ENCODE peak calls at places on chromosomes 11 and 22, in ten cellular contexts. Y, B, F, J, O, I, C, T, Q and P are unnamed samples.

GRCh38 chr11:13358871-13359270 is 81.3 kb downstream of the BMAL1 start:
- DNase-seq in Q (no peak), I (no peak), F (peak), C (no peak), Y (no peak), T (no peak), J (no peak), O (no peak), B (peak), P (no peak)

GRCh38 chr11:73177380-73178091 is 35.4 kb upstream of the FCHSD2 start:
- DNase-seq in Y (peak), T (no peak), J (peak), O (no peak), I (peak), C (peak), B (no peak), Q (peak), F (no peak), P (no peak)

GRCh38 chr11:19714093-19714386 is 1.4 kb downstream of the NAV2 start:
- DNase-seq in B (no peak), T (no peak), Q (no peak), F (peak), I (no peak), J (no peak), Y (no peak), O (no peak), C (no peak), P (no peak)

GRCh38 chr11:118740892-118741291 is 50.1 kb downstream of the DDX6 start:
- DNase-seq in J (no peak), C (no peak), F (no peak), Q (no peak), T (no peak), I (no peak), Y (no peak), B (no peak), O (no peak), P (no peak)

GRCh38 chr11:130211781-130212401 is 52.3 kb downstream of the ST14 start:
- DNase-seq in Q (peak), F (no peak), J (peak), B (no peak), T (no peak), I (no peak), O (peak), C (no peak), Y (peak), P (no peak)

GRCh38 chr11:22347857-22348496 is 9.8 kb downstream of the SLC17A6 start:
- DNase-seq in B (no peak), Q (no peak), F (no peak), T (no peak), J (no peak), Y (no peak), I (no peak), C (no peak), O (no peak), P (no peak)

GRCh38 chr11:85803920-85804319 is 7.0 kb downstream of the SYTL2 start:
- DNase-seq in I (no peak), O (no peak), Y (no peak), F (no peak), Q (no peak), C (no peak), J (no peak), B (no peak), T (no peak), P (no peak)

GRCh38 chr22:22235564-22235963 is 9.0 kb upstream of the VPREB1 start:
- DNase-seq in Q (no peak), I (no peak), J (no peak), O (peak), T (no peak), Y (peak), C (no peak), F (no peak), B (peak), P (no peak)

GRCh38 chr11:69136471-69136870 is 19.3 kb upstream of the SMIM38 start:
- DNase-seq in T (no peak), Q (peak), F (no peak), I (no peak), J (peak), B (no peak), Y (no peak), C (no peak), O (no peak), P (no peak)

GRCh38 chr11:126637800-126638175 is 282.3 kb downstream of the ST3GAL4 start:
- DNase-seq in O (no peak), Y (no peak), T (no peak), F (peak), C (no peak), J (no peak), B (peak), Q (no peak), I (no peak), P (no peak)

GRCh38 chr11:15704064-15704463 is 589.3 kb downstream of the INSC start:
- DNase-seq in T (no peak), C (no peak), O (peak), B (no peak), Q (no peak), J (no peak), F (no peak), I (no peak), Y (peak), P (no peak)

GRCh38 chr22:24926849-24927579 is 19.5 kb downstream of the LHFPL7 start:
- DNase-seq in J (no peak), C (no peak), Y (no peak), B (peak), O (no peak), I (no peak), F (no peak), Q (no peak), T (no peak), P (peak)

GRCh38 chr11:60867871-60868681 is 734 bp downstream of the ZP1 start:
- DNase-seq in O (no peak), C (no peak), Q (no peak), F (no peak), B (no peak), J (no peak), T (no peak), Y (no peak), I (no peak), P (no peak)

GRCh38 chr22:44574581-44575343 is 76.7 kb upstream of the RTL6 start:
- DNase-seq in B (no peak), F (no peak), Q (peak), T (no peak), I (peak), C (no peak), J (peak), O (peak), Y (peak), P (no peak)

GRCh38 chr11:70326843-70327242 is 56.4 kb downstream of the PPFIA1 start:
- DNase-seq in F (no peak), T (no peak), I (no peak), B (no peak), Y (no peak), J (no peak), C (no peak), Q (no peak), O (no peak), P (no peak)

DNA sequence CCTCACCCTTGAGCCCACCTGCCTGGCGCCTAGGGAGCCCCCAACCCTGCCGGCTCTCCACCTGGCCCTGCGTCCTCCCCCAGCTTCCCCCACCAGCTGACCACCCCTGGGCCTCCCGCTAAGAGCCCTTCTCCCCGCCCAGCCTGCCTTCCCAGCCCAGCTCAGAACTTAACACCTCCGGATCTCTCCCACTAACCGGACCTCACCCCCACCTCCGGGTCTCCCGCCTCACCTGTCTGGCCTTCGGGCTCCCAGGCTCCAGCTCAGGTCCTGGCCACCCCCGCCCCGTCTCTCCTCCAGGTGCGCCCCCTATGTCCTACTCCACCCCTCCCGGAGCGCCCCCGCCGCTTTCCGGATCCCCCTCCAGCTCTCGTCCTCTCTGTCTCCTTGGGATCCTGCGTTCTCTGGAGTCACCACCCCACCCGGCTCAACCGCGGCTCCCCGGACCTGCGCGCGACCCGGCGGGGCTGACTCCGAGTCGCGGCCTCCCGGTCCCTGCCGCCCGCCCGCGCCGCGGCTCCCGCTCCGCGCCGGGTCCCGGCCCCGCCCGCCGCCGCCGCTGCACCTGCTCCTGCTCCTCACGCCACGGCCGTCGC is at the start of gene KCNJ11:
- DNase-seq in T (no peak), J (no peak), O (peak), Q (no peak), I (no peak), C (no peak), Y (peak), F (no peak), B (no peak), P (no peak)
- TF ChIP-seq CTCF in T (no peak), J (no peak), O (no peak), Q (no peak), I (no peak), C (no peak), Y (no peak), F (no peak), B (no peak), P (no peak)

DNA sequence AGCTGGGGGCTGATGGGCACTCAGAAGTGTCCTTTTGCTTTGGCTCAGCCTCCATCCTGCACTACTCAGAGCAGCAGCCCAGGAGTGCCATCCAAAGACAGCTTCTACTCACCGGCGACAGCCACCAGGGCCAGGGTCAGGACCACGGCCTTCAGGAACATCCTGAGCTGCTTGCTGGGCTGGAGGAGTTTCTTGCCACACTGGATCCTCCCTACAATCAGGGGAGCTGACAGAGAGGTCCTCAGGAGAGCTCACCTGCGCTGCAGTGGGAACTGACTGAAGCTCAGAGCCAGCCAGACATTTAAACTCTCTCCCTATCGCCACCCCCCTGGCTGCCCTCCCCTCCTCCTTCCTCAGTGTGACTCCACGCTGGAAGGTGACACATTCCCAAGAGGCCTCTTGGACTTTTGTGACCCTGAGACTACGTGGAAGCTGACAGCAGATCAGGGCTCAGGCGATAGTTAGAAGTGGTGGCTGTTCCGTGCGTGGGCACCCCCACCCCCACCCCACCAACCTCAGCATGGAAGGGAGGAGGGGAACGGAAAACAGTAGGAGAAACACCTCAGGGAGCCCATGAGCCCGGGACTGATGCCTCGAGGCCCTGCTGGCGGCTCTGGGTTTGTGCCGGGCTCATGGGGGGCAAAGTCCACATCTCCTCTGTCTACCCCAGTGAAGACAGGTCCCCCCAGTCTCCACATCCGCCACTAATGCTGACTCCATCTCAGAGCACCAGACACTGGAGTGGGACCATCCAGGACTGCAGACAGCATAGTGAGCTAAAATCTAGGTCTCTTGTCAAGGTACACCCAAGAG is at the start of gene APOA4:
- DNase-seq in Y (no peak), F (no peak), I (no peak), J (no peak), T (no peak), C (no peak), Q (no peak), O (no peak), B (no peak), P (no peak)
- H3K27ac ChIP-seq in Y (no peak), F (no peak), I (no peak), J (no peak), T (no peak), C (no peak), Q (no peak), O (no peak), B (no peak), P (no peak)

GRCh38 chr22:50622723-50623327 is 5.1 kb downstream of the ARSA start:
- DNase-seq in B (no peak), T (peak), O (peak), Q (no peak), J (no peak), I (no peak), Y (peak), C (no peak), F (no peak), P (no peak)

GRCh38 chr22:50621491-50621880 is 6.5 kb downstream of the ARSA start:
- DNase-seq in F (no peak), I (no peak), C (no peak), Q (peak), Y (no peak), B (no peak), O (no peak), J (peak), T (no peak), P (no peak)

GRCh38 chr22:50620861-50621490 is 7.0 kb downstream of the ARSA start:
- DNase-seq in I (no peak), J (no peak), Y (peak), F (no peak), C (peak), B (no peak), O (no peak), Q (peak), T (no peak), P (no peak)

GRCh38 chr22:50624347-50625130 is 3.4 kb downstream of the ARSA start:
- DNase-seq in Y (no peak), B (no peak), T (no peak), J (no peak), I (no peak), O (no peak), F (no peak), Q (no peak), C (no peak), P (no peak)

GRCh38 chr22:50621948-50622722 is 5.8 kb downstream of the ARSA start:
- DNase-seq in J (peak), O (peak), F (no peak), C (no peak), T (no peak), B (no peak), Y (peak), Q (peak), I (no peak), P (no peak)
- TF ChIP-seq CTCF in J (no peak), O (peak), F (peak), C (no peak), T (peak), B (peak), Y (no peak), Q (no peak), I (no peak), P (peak)

GRCh38 chr22:38080468-38080846 is 3.5 kb downstream of the SLC16A8 start:
- DNase-seq in I (peak), B (no peak), J (no peak), O (no peak), Q (no peak), F (no peak), C (no peak), Y (no peak), T (no peak), P (no peak)
- H3K27ac ChIP-seq in I (no peak), B (no peak), J (peak), O (no peak), Q (no peak), F (no peak), C (no peak), Y (no peak), T (no peak), P (no peak)

DNA sequence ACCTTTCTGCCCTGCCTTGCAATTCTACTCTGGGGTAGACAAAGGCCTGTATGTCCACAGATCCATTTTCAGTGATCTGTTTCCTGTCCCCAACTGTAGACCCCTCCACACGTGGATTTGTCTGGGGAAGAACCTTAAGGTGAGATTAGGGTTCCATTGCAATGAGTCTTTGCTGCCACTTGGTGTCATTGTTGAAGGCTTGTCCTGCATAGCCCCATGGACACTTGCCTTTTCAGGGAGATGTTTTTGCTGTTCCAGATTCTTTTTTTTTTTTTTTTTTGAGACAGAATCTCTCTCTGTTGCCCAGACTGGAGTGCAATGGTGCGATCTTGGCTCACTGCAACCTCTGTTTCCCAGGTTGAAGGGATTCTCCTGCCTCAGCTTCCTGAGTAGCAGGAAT is 21.8 kb downstream of the SERPING1 start:
- DNase-seq in I (no peak), Q (no peak), Y (no peak), F (no peak), B (no peak), O (no peak), C (no peak), J (no peak), T (peak), P (no peak)
- TF ChIP-seq CTCF in I (no peak), Q (no peak), Y (no peak), F (no peak), B (peak), O (peak), C (no peak), J (no peak), T (peak), P (no peak)